ENCODE peak calls at places on chromosomes 2 and 18, in ten cellular contexts. One of them, this sample, is unnamed. For H3K9me3, the result is how much of the 10 kb centered on the place peaks cover.

GRCh38 chr2:69309336-69310048 is 77.5 kb downstream of the GFPT1 start:
- DNase-seq in spleen: no peak
- DNase-seq in A549: no peak
- DNase-seq in transverse colon: peak
- DNase-seq in IMR-90: peak
- DNase-seq in uterus: peak
- DNase-seq in Peyer's patch: peak
- DNase-seq in heart left ventricle: peak
- DNase-seq in stomach: no peak
- DNase-seq in H1: no peak
- DNase-seq in this sample: no peak

GRCh38 chr18:57353940-57354461 is 1.6 kb downstream of the ST8SIA3 start:
- DNase-seq in heart left ventricle: peak
- DNase-seq in spleen: no peak
- DNase-seq in transverse colon: no peak
- DNase-seq in uterus: no peak
- DNase-seq in IMR-90: peak
- DNase-seq in A549: peak
- DNase-seq in H1: peak
- DNase-seq in Peyer's patch: no peak
- DNase-seq in stomach: no peak
- DNase-seq in this sample: no peak

GRCh38 chr18:52341617-52342381 is 1.8 kb downstream of the DCC start:
- DNase-seq in transverse colon: no peak
- DNase-seq in uterus: no peak
- DNase-seq in A549: no peak
- DNase-seq in H1: peak
- DNase-seq in heart left ventricle: no peak
- DNase-seq in Peyer's patch: no peak
- DNase-seq in spleen: no peak
- DNase-seq in stomach: no peak
- DNase-seq in IMR-90: no peak
- DNase-seq in this sample: no peak

GRCh38 chr2:36464006-36464721 is 108.6 kb downstream of the CRIM1 start:
- DNase-seq in heart left ventricle: no peak
- DNase-seq in spleen: no peak
- DNase-seq in Peyer's patch: no peak
- DNase-seq in uterus: no peak
- DNase-seq in IMR-90: peak
- DNase-seq in transverse colon: no peak
- DNase-seq in A549: no peak
- DNase-seq in H1: no peak
- DNase-seq in stomach: no peak
- DNase-seq in this sample: no peak

GRCh38 chr2:206798009-206798408 is 32.6 kb downstream of the FASTKD2 start:
- DNase-seq in IMR-90: no peak
- DNase-seq in H1: no peak
- DNase-seq in A549: no peak
- DNase-seq in uterus: no peak
- DNase-seq in Peyer's patch: no peak
- DNase-seq in heart left ventricle: no peak
- DNase-seq in stomach: no peak
- DNase-seq in transverse colon: no peak
- DNase-seq in spleen: no peak
- DNase-seq in this sample: no peak

GRCh38 chr2:147051814-147052213 is 793.0 kb upstream of the ACVR2A start:
- DNase-seq in transverse colon: no peak
- DNase-seq in H1: no peak
- DNase-seq in A549: no peak
- DNase-seq in uterus: no peak
- DNase-seq in Peyer's patch: no peak
- DNase-seq in heart left ventricle: no peak
- DNase-seq in spleen: no peak
- DNase-seq in IMR-90: no peak
- DNase-seq in stomach: no peak
- DNase-seq in this sample: no peak

GRCh38 chr18:48139427-48140347 is 209.2 kb upstream of the SMAD2 start:
- DNase-seq in spleen: peak
- DNase-seq in H1: no peak
- DNase-seq in A549: no peak
- DNase-seq in transverse colon: peak
- DNase-seq in uterus: no peak
- DNase-seq in Peyer's patch: peak
- DNase-seq in heart left ventricle: peak
- DNase-seq in stomach: peak
- DNase-seq in IMR-90: no peak
- DNase-seq in this sample: peak

GRCh38 chr2:96947949-96948348 is 38.4 kb downstream of the FAM178B start:
- DNase-seq in Peyer's patch: no peak
- DNase-seq in heart left ventricle: no peak
- DNase-seq in transverse colon: no peak
- DNase-seq in IMR-90: no peak
- DNase-seq in spleen: no peak
- DNase-seq in stomach: no peak
- DNase-seq in H1: no peak
- DNase-seq in uterus: no peak
- DNase-seq in A549: no peak
- DNase-seq in this sample: no peak

GRCh38 chr2:166410828-166411472 is 35.2 kb upstream of the SCN9A start:
- DNase-seq in stomach: no peak
- DNase-seq in Peyer's patch: no peak
- DNase-seq in heart left ventricle: no peak
- DNase-seq in uterus: no peak
- DNase-seq in IMR-90: peak
- DNase-seq in A549: no peak
- DNase-seq in H1: no peak
- DNase-seq in spleen: no peak
- DNase-seq in transverse colon: no peak
- DNase-seq in this sample: no peak

GRCh38 chr2:12684471-12684936 is 32.2 kb upstream of the TRIB2 start:
- DNase-seq in IMR-90: peak
- DNase-seq in uterus: peak
- DNase-seq in H1: no peak
- DNase-seq in spleen: no peak
- DNase-seq in stomach: no peak
- DNase-seq in Peyer's patch: no peak
- DNase-seq in A549: no peak
- DNase-seq in transverse colon: no peak
- DNase-seq in heart left ventricle: no peak
- DNase-seq in this sample: peak

GRCh38 chr2:171541202-171541884 is 19.1 kb downstream of the CYBRD1 start:
- DNase-seq in heart left ventricle: no peak
- DNase-seq in transverse colon: no peak
- DNase-seq in A549: no peak
- DNase-seq in stomach: no peak
- DNase-seq in uterus: no peak
- DNase-seq in spleen: no peak
- DNase-seq in IMR-90: no peak
- DNase-seq in Peyer's patch: no peak
- DNase-seq in H1: peak
- DNase-seq in this sample: no peak

GRCh38 chr2:37846207-37846606 is 78.9 kb upstream of the RMDN2 start:
- DNase-seq in transverse colon: no peak
- DNase-seq in A549: no peak
- DNase-seq in stomach: no peak
- DNase-seq in H1: no peak
- DNase-seq in spleen: no peak
- DNase-seq in heart left ventricle: no peak
- DNase-seq in IMR-90: no peak
- DNase-seq in Peyer's patch: no peak
- DNase-seq in uterus: no peak
- DNase-seq in this sample: no peak

GRCh38 chr2:112160591-112161250 is 22.5 kb downstream of the FBLN7 start:
- DNase-seq in transverse colon: no peak
- DNase-seq in spleen: no peak
- DNase-seq in uterus: no peak
- DNase-seq in IMR-90: no peak
- DNase-seq in Peyer's patch: no peak
- DNase-seq in heart left ventricle: no peak
- DNase-seq in stomach: no peak
- DNase-seq in A549: no peak
- DNase-seq in H1: no peak
- DNase-seq in this sample: no peak

GRCh38 chr2:13682878-13683277 is 949.6 kb upstream of the LRATD1 start:
- DNase-seq in uterus: no peak
- DNase-seq in A549: no peak
- DNase-seq in heart left ventricle: no peak
- DNase-seq in stomach: peak
- DNase-seq in spleen: no peak
- DNase-seq in transverse colon: no peak
- DNase-seq in Peyer's patch: no peak
- DNase-seq in H1: no peak
- DNase-seq in IMR-90: peak
- DNase-seq in this sample: no peak

GRCh38 chr2:71725836-71726235 is 272.5 kb downstream of the DYSF start:
- DNase-seq in H1: no peak
- DNase-seq in heart left ventricle: no peak
- DNase-seq in A549: no peak
- DNase-seq in IMR-90: no peak
- DNase-seq in Peyer's patch: no peak
- DNase-seq in uterus: no peak
- DNase-seq in stomach: no peak
- DNase-seq in transverse colon: no peak
- DNase-seq in spleen: no peak
- DNase-seq in this sample: no peak

GRCh38 chr2:191643425-191643824 is 34.5 kb upstream of the NABP1 start:
- DNase-seq in uterus: no peak
- DNase-seq in Peyer's patch: peak
- DNase-seq in heart left ventricle: no peak
- DNase-seq in spleen: no peak
- DNase-seq in H1: no peak
- DNase-seq in stomach: no peak
- DNase-seq in IMR-90: no peak
- DNase-seq in transverse colon: peak
- DNase-seq in A549: no peak
- DNase-seq in this sample: no peak

DNA sequence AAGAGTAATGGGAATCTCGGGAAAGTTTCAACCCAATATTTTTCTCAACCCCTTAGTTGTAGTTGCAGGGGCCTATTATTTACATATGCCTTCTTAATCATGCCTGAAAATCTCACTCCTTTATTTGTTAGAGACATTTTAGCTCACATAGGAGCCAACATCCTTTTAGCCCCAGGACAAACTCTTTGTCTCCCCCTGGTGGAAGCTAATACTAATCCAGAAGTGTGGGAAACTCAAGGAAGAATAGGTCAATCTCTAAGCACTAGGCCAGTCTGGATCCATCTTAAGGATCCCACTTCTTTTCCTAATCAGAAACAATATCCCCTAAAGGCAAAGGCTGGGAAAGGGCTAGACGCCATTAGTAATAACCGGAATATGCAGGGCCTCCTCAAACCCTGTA is 550.9 kb upstream of the PKDCC start:
- DNase-seq in spleen: no peak
- DNase-seq in Peyer's patch: no peak
- DNase-seq in transverse colon: no peak
- DNase-seq in uterus: no peak
- DNase-seq in A549: no peak
- DNase-seq in heart left ventricle: no peak
- DNase-seq in IMR-90: no peak
- DNase-seq in H1: no peak
- DNase-seq in stomach: no peak
- DNase-seq in this sample: no peak
- H3K9me3 ChIP-seq in spleen: half or more
- H3K9me3 ChIP-seq in Peyer's patch: under half
- H3K9me3 ChIP-seq in transverse colon: half or more
- H3K9me3 ChIP-seq in uterus: under half
- H3K9me3 ChIP-seq in A549: under half
- H3K9me3 ChIP-seq in heart left ventricle: under half
- H3K9me3 ChIP-seq in IMR-90: under half
- H3K9me3 ChIP-seq in H1: half or more
- H3K9me3 ChIP-seq in stomach: half or more
- H3K9me3 ChIP-seq in this sample: under half

GRCh38 chr2:231198291-231199173 is at the start of gene ARMC9:
- DNase-seq in transverse colon: peak
- DNase-seq in heart left ventricle: peak
- DNase-seq in Peyer's patch: peak
- DNase-seq in spleen: peak
- DNase-seq in A549: peak
- DNase-seq in stomach: peak
- DNase-seq in H1: peak
- DNase-seq in uterus: peak
- DNase-seq in IMR-90: peak
- DNase-seq in this sample: peak
- TF ChIP-seq POLR2A in transverse colon: peak
- TF ChIP-seq POLR2A in heart left ventricle: peak
- TF ChIP-seq POLR2A in Peyer's patch: no peak
- TF ChIP-seq POLR2A in spleen: no peak
- TF ChIP-seq POLR2A in A549: peak
- TF ChIP-seq POLR2A in stomach: no peak
- TF ChIP-seq POLR2A in H1: no peak
- TF ChIP-seq POLR2A in uterus: peak
- TF ChIP-seq POLR2A in IMR-90: no peak
- TF ChIP-seq POLR2A in this sample: no peak

DNA sequence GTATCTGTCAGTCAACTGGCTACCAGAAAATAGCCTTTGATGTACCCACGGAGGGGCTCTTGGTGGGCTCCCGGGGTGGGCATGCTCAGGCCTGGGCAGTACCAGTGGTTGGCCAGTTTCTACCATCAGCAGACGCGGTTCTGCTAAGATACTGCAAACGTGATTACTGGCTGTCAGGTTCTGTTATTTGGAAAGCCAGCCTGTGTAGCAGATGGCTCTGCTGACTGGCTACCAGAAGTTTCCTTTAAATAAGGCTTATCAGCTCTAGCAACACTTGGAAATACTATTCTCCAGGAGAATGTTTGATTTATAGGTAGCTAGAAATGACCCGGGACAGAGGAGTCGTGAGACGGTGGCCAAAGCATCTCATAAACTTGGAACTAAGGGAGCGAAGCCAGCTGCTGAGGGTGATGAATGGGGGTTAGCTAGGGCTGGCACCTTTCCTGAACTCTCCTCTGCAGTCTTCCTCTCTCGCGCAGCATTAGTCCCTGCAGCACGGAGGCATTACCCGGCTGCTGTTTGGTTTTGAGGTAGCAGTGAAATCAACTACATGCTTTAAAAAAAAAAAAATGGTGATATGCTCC is 171.9 kb downstream of the AGAP1 start:
- DNase-seq in Peyer's patch: no peak
- DNase-seq in uterus: peak
- DNase-seq in spleen: no peak
- DNase-seq in A549: no peak
- DNase-seq in IMR-90: peak
- DNase-seq in stomach: no peak
- DNase-seq in transverse colon: no peak
- DNase-seq in H1: no peak
- DNase-seq in heart left ventricle: no peak
- DNase-seq in this sample: no peak
- H3K4me3 ChIP-seq in Peyer's patch: no peak
- H3K4me3 ChIP-seq in uterus: peak
- H3K4me3 ChIP-seq in spleen: no peak
- H3K4me3 ChIP-seq in A549: peak
- H3K4me3 ChIP-seq in IMR-90: no peak
- H3K4me3 ChIP-seq in stomach: peak
- H3K4me3 ChIP-seq in transverse colon: no peak
- H3K4me3 ChIP-seq in H1: no peak
- H3K4me3 ChIP-seq in heart left ventricle: peak
- H3K4me3 ChIP-seq in this sample: peak

DNA sequence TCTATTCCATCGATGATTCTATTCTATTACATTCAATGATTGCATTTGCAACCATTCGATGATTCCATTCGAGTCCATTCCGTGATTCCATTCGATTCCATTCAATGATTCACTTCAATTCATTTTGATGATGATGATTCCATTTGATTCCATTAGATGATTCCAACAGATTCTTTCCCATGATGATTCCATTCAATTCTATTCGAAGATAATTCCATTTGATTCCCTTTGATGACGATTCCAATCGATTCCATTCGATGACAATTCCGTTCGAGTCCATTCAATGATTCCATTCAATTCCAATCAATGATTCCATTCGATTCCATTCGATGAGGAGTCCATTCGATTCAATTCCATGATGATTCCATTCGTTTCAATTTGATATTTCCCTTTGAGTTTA is 1088.8 kb downstream of the RPIA start:
- DNase-seq in H1: no peak
- DNase-seq in heart left ventricle: no peak
- DNase-seq in uterus: no peak
- DNase-seq in Peyer's patch: no peak
- DNase-seq in A549: no peak
- DNase-seq in IMR-90: no peak
- DNase-seq in spleen: no peak
- DNase-seq in transverse colon: no peak
- DNase-seq in stomach: no peak
- DNase-seq in this sample: no peak
- H3K9me3 ChIP-seq in H1: under half
- H3K9me3 ChIP-seq in heart left ventricle: half or more
- H3K9me3 ChIP-seq in uterus: under half
- H3K9me3 ChIP-seq in Peyer's patch: under half
- H3K9me3 ChIP-seq in A549: under half
- H3K9me3 ChIP-seq in IMR-90: half or more
- H3K9me3 ChIP-seq in spleen: half or more
- H3K9me3 ChIP-seq in transverse colon: under half
- H3K9me3 ChIP-seq in stomach: half or more
- H3K9me3 ChIP-seq in this sample: half or more